ENCODE peak calls at places on chromosomes 6 and 20, in eight cellular contexts. V is posterior vena cava, I is AG04449, S is coronary artery, Y is AG04450, P is HT1080, U is lower lobe of right lung, A is neural crest cell. N is an unnamed sample.

GRCh38 chr20:55782861-55783260 is 222.5 kb downstream of the CBLN4 start:
- DNase-seq in S (no peak), U (no peak), A (no peak), P (no peak), V (no peak), Y (no peak), I (no peak), N (no peak)

GRCh38 chr20:4216142-4216735 is 200.9 kb upstream of the RNF24 start:
- DNase-seq in S (no peak), U (no peak), A (no peak), Y (no peak), I (peak), P (no peak), V (peak), N (peak)

GRCh38 chr6:51989789-51990188 is 97.6 kb downstream of the PKHD1 start:
- DNase-seq in V (no peak), P (no peak), S (no peak), I (no peak), Y (no peak), U (no peak), A (no peak), N (no peak)

GRCh38 chr6:13935190-13935880 is 10.6 kb downstream of the RNF182 start:
- DNase-seq in P (no peak), A (no peak), Y (no peak), S (no peak), U (no peak), I (no peak), V (no peak), N (no peak)

GRCh38 chr6:167768471-167769215 is 58.1 kb upstream of the AFDN start:
- DNase-seq in Y (no peak), A (no peak), I (no peak), U (peak), S (peak), P (no peak), V (peak), N (no peak)

GRCh38 chr6:154157082-154157481 is 118.0 kb downstream of the OPRM1 start:
- DNase-seq in A (no peak), I (no peak), V (no peak), Y (no peak), S (no peak), P (no peak), U (no peak), N (no peak)

GRCh38 chr6:6856538-6857523 is 250.9 kb upstream of the RREB1 start:
- DNase-seq in U (peak), A (no peak), I (no peak), P (peak), V (peak), Y (no peak), S (peak), N (no peak)

GRCh38 chr6:102197211-102197610 is 803.7 kb downstream of the GRIK2 start:
- DNase-seq in A (no peak), I (no peak), Y (no peak), U (no peak), S (no peak), V (no peak), P (no peak), N (no peak)

GRCh38 chr20:43915209-43916072 is 789 bp downstream of the TOX2 start:
- DNase-seq in I (no peak), P (peak), S (no peak), Y (no peak), U (no peak), A (peak), V (no peak), N (no peak)

GRCh38 chr20:59063358-59064213 is 21.0 kb upstream of the PRELID3B start:
- DNase-seq in I (no peak), V (no peak), A (no peak), S (no peak), P (peak), Y (peak), U (no peak), N (no peak)

GRCh38 chr6:169288591-169288990 is 34.9 kb upstream of the THBS2 start:
- DNase-seq in U (no peak), Y (no peak), V (peak), S (no peak), P (peak), I (no peak), A (no peak), N (no peak)

GRCh38 chr20:18684775-18685174 is 96.9 kb downstream of the DTD1 start:
- DNase-seq in A (no peak), I (no peak), V (no peak), P (no peak), S (no peak), U (no peak), Y (no peak), N (no peak)

GRCh38 chr20:21050710-21051109 is 55.4 kb downstream of the LINC00237 start:
- DNase-seq in U (no peak), A (no peak), I (no peak), V (no peak), S (no peak), Y (no peak), P (no peak), N (no peak)

GRCh38 chr6:29419516-29419915 is 4.8 kb downstream of the OR12D1 start:
- DNase-seq in P (no peak), V (no peak), I (no peak), S (no peak), U (no peak), Y (no peak), A (no peak), N (no peak)

GRCh38 chr6:33977606-33978438 is 168.1 kb downstream of the GRM4 start:
- DNase-seq in P (no peak), Y (no peak), S (peak), A (no peak), V (peak), U (no peak), I (no peak), N (no peak)

GRCh38 chr20:59955131-59955796 is 3.0 kb upstream of the CDH26 start:
- DNase-seq in U (no peak), V (no peak), P (no peak), Y (no peak), I (no peak), S (no peak), A (no peak), N (no peak)

GRCh38 chr6:2999005-2999620 is 581 bp upstream of the NQO2 start:
- DNase-seq in Y (no peak), A (no peak), S (peak), U (peak), V (peak), I (no peak), P (peak), N (peak)

GRCh38 chr6:5728726-5729434 is 277.8 kb downstream of the NRN1 start:
- DNase-seq in U (no peak), I (no peak), A (no peak), Y (no peak), V (no peak), P (peak), S (no peak), N (no peak)

N was measured in GM04503.